ENCODE peak calls at places on chromosomes 16 and 17, in five cellular contexts. U is transverse colon, L is NCI-H1694, E is brain microvascular endothelial cell, T is epithelial cell of proximal tubule. O is an unnamed sample.

GRCh38 chr16:47506800-47507199 is 45.7 kb downstream of the PHKB start:
- DNase-seq in U (no peak), L (no peak), E (no peak), T (peak), O (no peak)

GRCh38 chr16:85014311-85014710 is 3.0 kb upstream of the ZDHHC7 start:
- DNase-seq in U (no peak), L (no peak), E (no peak), T (no peak), O (no peak)

GRCh38 chr17:70138309-70138865 is 30.9 kb upstream of the KCNJ2 start:
- DNase-seq in U (no peak), L (no peak), E (no peak), T (peak), O (no peak)

GRCh38 chr17:4478318-4478830 is 20.3 kb upstream of the SPNS2 start:
- DNase-seq in U (no peak), L (no peak), E (no peak), T (no peak), O (no peak)

GRCh38 chr17:70040336-70040735 is 34.7 kb upstream of the KCNJ16 start:
- DNase-seq in U (no peak), L (no peak), E (peak), T (no peak), O (no peak)

GRCh38 chr16:73713817-73714495 is 582.7 kb upstream of the PSMD7 start:
- DNase-seq in U (peak), L (peak), E (peak), T (no peak), O (peak)

GRCh38 chr16:11118479-11118878 is 137.5 kb downstream of the SOCS1 start:
- DNase-seq in U (no peak), L (no peak), E (no peak), T (no peak), O (no peak)

GRCh38 chr16:88299751-88300462 is 82.9 kb upstream of the ZNF469 start:
- DNase-seq in U (no peak), L (no peak), E (no peak), T (no peak), O (no peak)

GRCh38 chr17:14736631-14737030 is 435.8 kb downstream of the HS3ST3B1 start:
- DNase-seq in U (no peak), L (no peak), E (no peak), T (no peak), O (no peak)

GRCh38 chr16:89363621-89364393 is 126.6 kb downstream of the ANKRD11 start:
- DNase-seq in U (peak), L (no peak), E (peak), T (no peak), O (peak)

GRCh38 chr17:73542323-73542722 is 101.9 kb downstream of the SDK2 start:
- DNase-seq in U (no peak), L (no peak), E (no peak), T (no peak), O (no peak)

GRCh38 chr17:45334701-45335677 is 18.2 kb upstream of the MAP3K14 start:
- DNase-seq in U (peak), L (no peak), E (no peak), T (no peak), O (no peak)

GRCh38 chr17:8041249-8041928 is 2.5 kb downstream of the ALOX15B start:
- DNase-seq in U (peak), L (peak), E (peak), T (peak), O (peak)

GRCh38 chr17:13266596-13266995 is 248.8 kb upstream of the ELAC2 start:
- DNase-seq in U (no peak), L (no peak), E (no peak), T (no peak), O (no peak)

GRCh38 chr16:48117217-48118105 is 38.3 kb downstream of the ABCC12 start:
- DNase-seq in U (peak), L (peak), E (peak), T (no peak), O (peak)

GRCh38 chr16:16007743-16008111 is 58.3 kb downstream of the ABCC1 start:
- DNase-seq in U (peak), L (no peak), E (no peak), T (peak), O (no peak)

GRCh38 chr17:9519873-9520272 is 55.7 kb downstream of the STX8 start:
- DNase-seq in U (no peak), L (no peak), E (no peak), T (no peak), O (no peak)

GRCh38 chr17:76681222-76682137 is 29.3 kb downstream of the MXRA7 start:
- DNase-seq in U (peak), L (peak), E (peak), T (no peak), O (peak)

GRCh38 chr16:12675852-12676251 is 127.8 kb downstream of the CPPED1 start:
- DNase-seq in U (no peak), L (no peak), E (peak), T (no peak), O (no peak)

GRCh38 chr16:30647274-30647571 is 3.5 kb upstream of the PRR14 start:
- DNase-seq in U (no peak), L (no peak), E (no peak), T (no peak), O (no peak)

GRCh38 chr16:72921620-72922019 is 126.3 kb downstream of the ZFHX3 start:
- DNase-seq in U (no peak), L (no peak), E (peak), T (no peak), O (no peak)

GRCh38 chr16:50611332-50611934 is 63.2 kb downstream of the NKD1 start:
- DNase-seq in U (no peak), L (no peak), E (peak), T (no peak), O (no peak)

GRCh38 chr17:46772013-46772878 is 46.2 kb downstream of the WNT3 start:
- DNase-seq in U (peak), L (peak), E (no peak), T (no peak), O (no peak)

GRCh38 chr16:74605332-74605731 is 1.6 kb downstream of the GLG1 start:
- DNase-seq in U (no peak), L (no peak), E (no peak), T (no peak), O (peak)